ENCODE peak calls at places on chromosomes 16 and 17, in four cellular contexts. K is A549, R is K562, J is GM12878. D is an unnamed sample.

GRCh38 chr16:72923757-72924156 is 124.2 kb downstream of the ZFHX3 start:
- DNase-seq in K (no peak), R (no peak), J (no peak), D (no peak)

GRCh38 chr16:6852643-6853042 is 480.0 kb upstream of the RBFOX1 start:
- DNase-seq in K (no peak), R (no peak), J (no peak), D (no peak)

GRCh38 chr17:56648341-56648740 is 54.8 kb downstream of the NOG start:
- DNase-seq in K (no peak), R (no peak), J (no peak), D (no peak)

GRCh38 chr17:69870091-69870530 is 204.9 kb upstream of the KCNJ16 start:
- DNase-seq in K (peak), R (no peak), J (no peak), D (peak)

GRCh38 chr16:6032438-6032837 is 934.8 kb upstream of the EEF2KMT start:
- DNase-seq in K (no peak), R (no peak), J (no peak), D (no peak)

GRCh38 chr16:12453832-12454231 is 349.9 kb downstream of the CPPED1 start:
- DNase-seq in K (no peak), R (no peak), J (no peak), D (no peak)

GRCh38 chr16:84115919-84116719 is 623 bp downstream of the MBTPS1 start:
- DNase-seq in K (peak), R (peak), J (no peak), D (peak)

GRCh38 chr17:17666111-17666714 is 15.0 kb upstream of the RAI1 start:
- DNase-seq in K (peak), R (no peak), J (no peak), D (peak)

GRCh38 chr17:2892305-2892971 is 96.2 kb downstream of the RAP1GAP2 start:
- DNase-seq in K (peak), R (no peak), J (no peak), D (peak)

GRCh38 chr16:80931985-80932720 is 74.5 kb downstream of the CMC2 start:
- DNase-seq in K (peak), R (peak), J (no peak), D (peak)
- TF ChIP-seq ELK1 in K (no peak), R (no peak), J (no peak), D (no peak)

GRCh38 chr17:49260011-49260921 is 29.7 kb upstream of the PHOSPHO1 start:
- DNase-seq in K (peak), R (peak), J (no peak), D (peak)
- TF ChIP-seq POLR2A in K (peak), R (no peak), J (no peak), D (peak)

DNA sequence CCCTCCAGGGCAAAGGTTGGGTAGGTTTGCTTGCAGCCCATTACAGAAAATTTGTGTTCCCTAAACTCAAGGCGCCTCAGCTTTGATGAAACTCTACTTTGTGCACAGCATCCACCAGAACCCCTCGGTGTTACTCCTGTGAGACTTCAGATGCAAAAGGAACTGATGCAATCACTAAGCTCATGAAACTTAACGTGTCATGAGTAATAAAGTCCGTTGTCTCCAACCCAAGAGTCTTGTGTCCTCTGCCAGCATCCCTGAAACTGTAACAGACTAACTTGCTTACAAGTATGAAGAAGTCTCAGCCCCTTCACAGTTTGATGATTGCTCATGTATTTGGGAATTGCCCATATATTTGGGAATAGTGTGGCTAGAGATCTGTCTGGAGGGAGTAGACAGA is 74.8 kb upstream of the MARCHF10 start:
- DNase-seq in K (peak), R (no peak), J (no peak), D (peak)
- TF ChIP-seq ELK1 in K (no peak), R (no peak), J (no peak), D (no peak)

GRCh38 chr17:64780096-64781012 is 118.2 kb upstream of the SMURF2 start:
- DNase-seq in K (peak), R (no peak), J (no peak), D (no peak)
- TF ChIP-seq POLR2A in K (no peak), R (no peak), J (no peak), D (no peak)

GRCh38 chr16:8572919-8573724 is 17.2 kb downstream of the TMEM114 start:
- DNase-seq in K (peak), R (peak), J (no peak), D (peak)
- TF ChIP-seq ELK1 in K (no peak), R (no peak), J (no peak), D (no peak)

DNA sequence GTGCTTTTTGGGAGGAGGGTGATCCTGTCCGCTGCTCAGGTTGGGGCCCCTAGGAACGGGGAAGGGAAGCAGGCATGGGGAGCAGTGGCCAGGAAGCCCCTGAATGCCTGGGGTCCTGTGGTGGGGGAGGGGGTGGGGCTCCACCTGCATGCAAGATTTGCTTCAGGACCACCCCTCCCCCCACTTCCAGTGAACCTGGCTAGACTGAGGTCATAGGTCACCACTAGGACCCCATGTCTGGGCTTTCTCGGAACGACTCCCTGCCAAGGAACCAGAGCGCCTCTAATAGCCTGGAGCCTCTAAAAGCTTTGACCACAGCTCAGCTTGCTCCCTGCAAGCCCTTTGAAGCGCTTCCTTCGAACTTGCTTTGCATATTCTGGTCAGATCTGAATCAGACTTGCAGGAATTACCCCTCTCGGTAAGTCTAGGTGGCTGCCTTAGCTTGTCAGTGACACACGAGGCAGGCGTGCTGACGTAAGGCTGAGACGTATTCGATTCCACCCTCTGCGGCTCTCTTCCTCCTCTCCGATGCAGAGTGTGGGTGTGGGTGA is 3.6 kb downstream of the SOCS3 start:
- DNase-seq in K (peak), R (peak), J (peak), D (peak)
- TF ChIP-seq POLR2A in K (no peak), R (no peak), J (peak), D (peak)

GRCh38 chr17:50264263-50265113 is 9.8 kb upstream of the TMEM92 start:
- DNase-seq in K (no peak), R (peak), J (no peak), D (peak)
- TF ChIP-seq ELK1 in K (no peak), R (no peak), J (no peak), D (no peak)

GRCh38 chr17:40100669-40101366 is 429 bp upstream of the NR1D1 start:
- DNase-seq in K (peak), R (peak), J (peak), D (peak)

GRCh38 chr17:40101367-40102210 is 1.2 kb upstream of the NR1D1 start:
- DNase-seq in K (no peak), R (no peak), J (no peak), D (no peak)

GRCh38 chr17:40098846-40099626 is 1.4 kb downstream of the NR1D1 start:
- DNase-seq in K (peak), R (peak), J (peak), D (peak)

GRCh38 chr17:40099627-40100418 is 566 bp downstream of the NR1D1 start:
- DNase-seq in K (no peak), R (no peak), J (no peak), D (no peak)

DNA sequence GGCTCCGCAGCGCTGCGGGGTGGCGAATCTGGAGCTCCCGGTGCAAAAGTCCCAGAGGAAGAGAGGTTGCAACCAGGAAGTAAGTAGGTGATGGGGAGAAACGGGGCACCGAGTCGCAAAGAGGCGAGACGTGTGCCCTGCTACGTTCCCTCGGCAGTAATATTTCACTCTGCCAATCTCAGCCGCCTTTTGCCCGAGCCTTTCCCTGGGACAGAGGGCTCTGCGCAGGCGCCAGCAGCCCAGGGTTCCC is at the start of gene NR1D1:
- DNase-seq in K (no peak), R (no peak), J (no peak), D (no peak)
- TF ChIP-seq POLR2A in K (peak), R (peak), J (peak), D (peak)

GRCh38 chr16:79598341-79599181 is 2.0 kb downstream of the MAF start:
- DNase-seq in K (peak), R (no peak), J (no peak), D (no peak)
- TF ChIP-seq ELK1 in K (no peak), R (no peak), J (no peak), D (no peak)